ENCODE peak calls at places on chromosomes 1 and 21, in five cellular contexts. I is IMR-90; E is CD8-positive, alpha-beta T cell; B is fibroblast of lung; X is sigmoid colon. T is an unnamed sample.

GRCh38 chr1:36396359-36396758 is 1.3 kb downstream of the LSM10 start:
- DNase-seq in I (no peak), X (no peak), E (no peak), B (no peak), T (no peak)

GRCh38 chr1:230632273-230632873 is 9.9 kb upstream of the COG2 start:
- DNase-seq in E (no peak), B (peak; percentile 11), I (peak; percentile 24), X (no peak), T (no peak)

GRCh38 chr1:63563745-63564144 is 29.5 kb upstream of the PGM1 start:
- DNase-seq in X (no peak), B (no peak), E (no peak), I (no peak), T (no peak)

GRCh38 chr1:20597650-20598049 is 8.8 kb downstream of the CDA start:
- DNase-seq in E (no peak), B (no peak), I (no peak), X (no peak), T (no peak)

GRCh38 chr1:36889846-36890245 is 144.5 kb downstream of the GRIK3 start:
- DNase-seq in X (peak; percentile 21), I (no peak), B (no peak), E (no peak), T (no peak)

GRCh38 chr1:204296431-204296988 is 63.2 kb downstream of the PLEKHA6 start:
- DNase-seq in I (peak; percentile 92), B (peak; percentile 87), X (peak; percentile 61), E (no peak), T (peak; percentile 46)

GRCh38 chr1:46199233-46199749 is 1.1 kb upstream of the POMGNT1 start:
- DNase-seq in I (no peak), E (no peak), B (no peak), X (no peak), T (no peak)

GRCh38 chr1:82762829-82763532 is 962.2 kb downstream of the ADGRL2 start:
- DNase-seq in I (no peak), B (no peak), E (no peak), X (no peak), T (no peak)

GRCh38 chr21:44583800-44584147 is 3.4 kb upstream of the KRTAP10-5 start:
- DNase-seq in B (no peak), X (no peak), E (no peak), I (no peak), T (no peak)

GRCh38 chr1:42745851-42746250 is 5.8 kb upstream of the CLDN19 start:
- DNase-seq in B (no peak), X (no peak), E (no peak), I (no peak), T (no peak)

GRCh38 chr1:150530491-150531159 is 15.1 kb downstream of the FALEC start:
- DNase-seq in E (no peak), B (no peak), X (no peak), I (no peak), T (no peak)

GRCh38 chr1:15719721-15720120 is 16.3 kb upstream of the SLC25A34 start:
- DNase-seq in X (no peak), E (no peak), I (no peak), B (no peak), T (no peak)

GRCh38 chr1:77989762-77990161 is 10.9 kb upstream of the FUBP1 start:
- DNase-seq in I (no peak), E (no peak), X (no peak), B (no peak), T (no peak)

GRCh38 chr1:11383553-11384169 is 95.3 kb upstream of the DISP3 start:
- DNase-seq in I (no peak), B (peak; percentile 6), X (no peak), E (no peak), T (no peak)

GRCh38 chr1:47424336-47424982 is 8.4 kb downstream of the FOXE3 start:
- DNase-seq in B (peak; percentile 40), X (no peak), E (no peak), I (peak; percentile 67), T (no peak)

GRCh38 chr1:52032785-52033131 is 852 bp downstream of the KTI12 start:
- DNase-seq in X (peak; percentile 73), E (no peak), B (peak; percentile 67), I (peak; percentile 60), T (peak; percentile 19)

GRCh38 chr1:162551969-162552683 is 9.4 kb upstream of the UAP1 start:
- DNase-seq in X (no peak), I (no peak), B (no peak), E (no peak), T (peak; percentile 39)

GRCh38 chr1:39643705-39644104 is 4.3 kb upstream of the HEYL start:
- DNase-seq in B (no peak), X (no peak), I (no peak), E (no peak), T (no peak)

GRCh38 chr1:192914092-192914491 is 105.3 kb downstream of the RGS2 start:
- DNase-seq in X (no peak), I (no peak), E (no peak), B (no peak), T (no peak)

GRCh38 chr1:81548918-81549587 is 251.7 kb upstream of the ADGRL2 start:
- DNase-seq in X (no peak), I (no peak), B (no peak), E (no peak), T (no peak)

GRCh38 chr21:31293986-31294385 is 50.1 kb downstream of the TIAM1 start:
- DNase-seq in E (no peak), X (no peak), I (peak; percentile 94), B (peak; percentile 98), T (peak; percentile 21)

GRCh38 chr1:211703812-211704566 is 28.6 kb upstream of the NEK2 start:
- DNase-seq in X (no peak), B (no peak), E (no peak), I (no peak), T (no peak)

GRCh38 chr1:19762175-19762779 is 37.4 kb downstream of the TMCO4 start:
- DNase-seq in E (peak; percentile 12), I (peak; percentile 23), B (no peak), X (no peak), T (peak; percentile 30)

GRCh38 chr1:79441243-79441642 is 434.7 kb upstream of the ADGRL4 start:
- DNase-seq in I (no peak), E (no peak), X (no peak), B (no peak), T (no peak)

GRCh38 chr21:36208326-36209013 is 51.8 kb downstream of the DOP1B start:
- DNase-seq in X (no peak), E (no peak), B (no peak), I (no peak), T (no peak)

GRCh38 chr21:35212393-35213127 is 163.5 kb upstream of the RUNX1 start:
- DNase-seq in X (no peak), I (peak; percentile 81), B (peak; percentile 86), E (no peak), T (no peak)

GRCh38 chr1:157153743-157154142 is 15.5 kb upstream of the ETV3 start:
- DNase-seq in I (no peak), X (no peak), B (no peak), E (no peak), T (no peak)

GRCh38 chr1:29525941-29526340 is 289.6 kb downstream of the PTPRU start:
- DNase-seq in B (no peak), I (no peak), E (no peak), X (peak; percentile 32), T (no peak)

GRCh38 chr1:101004061-101004460 is 21.5 kb downstream of the DPH5 start:
- DNase-seq in E (no peak), X (no peak), I (peak; percentile 34), B (peak; percentile 9), T (no peak)

GRCh38 chr1:182784556-182785171 is 4.9 kb upstream of the NPL start:
- DNase-seq in E (no peak), X (no peak), I (peak; percentile 50), B (peak; percentile 37), T (no peak)

GRCh38 chr21:42530167-42530518 is 16.5 kb downstream of the SLC37A1 start:
- DNase-seq in E (no peak), B (no peak), I (no peak), X (peak; percentile 18), T (no peak)

GRCh38 chr1:85085417-85085816 is 37.1 kb upstream of the MCOLN3 start:
- DNase-seq in X (no peak), B (no peak), E (no peak), I (no peak), T (no peak)

GRCh38 chr1:54095543-54096286 is 42.3 kb downstream of the TCEANC2 start:
- DNase-seq in X (no peak), I (no peak), B (no peak), E (no peak), T (no peak)

GRCh38 chr1:109761227-109762038 is 2.3 kb downstream of the EPS8L3 start:
- DNase-seq in B (no peak), I (no peak), E (no peak), X (peak; percentile 79), T (peak; percentile 17)

GRCh38 chr1:111990878-111991760 is 1.7 kb upstream of the KCND3 start:
- DNase-seq in E (no peak), B (peak; percentile 36), I (no peak), X (peak; percentile 84), T (peak; percentile 73)
- TF ChIP-seq CTCF in E (no peak), B (peak; percentile 15), I (peak; percentile 11), X (no peak), T (peak; percentile 8)

DNA sequence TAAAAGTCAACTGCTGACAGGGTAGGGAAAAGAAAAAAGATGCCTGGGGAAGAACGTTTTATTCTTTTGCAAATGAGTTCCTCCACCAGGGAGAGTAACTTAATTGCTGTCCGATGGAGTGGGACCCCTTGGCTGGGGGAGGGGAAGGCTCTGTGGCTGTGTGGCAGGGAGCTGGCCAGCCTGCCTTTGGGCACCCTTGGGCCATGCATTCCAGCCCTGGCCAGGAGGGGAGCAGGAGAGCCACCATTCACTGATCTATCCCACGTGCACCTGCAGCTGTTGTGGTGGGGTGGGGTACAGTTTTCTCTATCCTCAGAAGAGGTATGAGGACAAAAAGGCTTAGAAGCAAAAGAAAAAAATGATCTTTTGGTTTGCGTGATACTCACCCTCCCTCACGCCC is 116.9 kb downstream of the KCNK1 start:
- DNase-seq in I (no peak), E (no peak), X (no peak), B (no peak), T (no peak)
- H3K4me3 ChIP-seq in I (no peak overlapping the region), E (no peak overlapping the region), X (no peak overlapping the region), B (no peak overlapping the region), T (no peak overlapping the region)

DNA sequence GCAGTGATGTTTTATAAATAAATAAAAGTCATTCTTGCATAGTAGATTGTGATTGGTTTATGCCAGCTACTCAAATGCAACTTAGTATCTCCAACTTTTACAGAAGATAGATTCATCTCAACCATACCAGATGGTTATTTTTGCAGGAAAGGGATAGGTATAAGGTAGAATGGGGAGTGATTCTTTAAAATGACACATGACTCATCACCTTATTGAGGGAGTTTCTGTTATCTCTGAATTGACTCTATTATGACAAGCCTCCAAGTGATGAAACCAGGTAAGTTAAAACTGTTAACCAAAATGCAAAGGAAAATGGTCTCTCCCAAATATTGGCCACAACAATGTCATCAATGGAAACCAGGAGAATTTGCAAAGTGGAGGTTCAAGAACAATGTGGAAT is 54.5 kb downstream of the PTPRC start:
- DNase-seq in E (no peak), B (no peak), I (no peak), X (no peak), T (no peak)
- H3K27ac ChIP-seq in E (no peak overlapping the region), B (no peak overlapping the region), I (no peak overlapping the region), X (no peak overlapping the region), T (no peak overlapping the region)

DNA sequence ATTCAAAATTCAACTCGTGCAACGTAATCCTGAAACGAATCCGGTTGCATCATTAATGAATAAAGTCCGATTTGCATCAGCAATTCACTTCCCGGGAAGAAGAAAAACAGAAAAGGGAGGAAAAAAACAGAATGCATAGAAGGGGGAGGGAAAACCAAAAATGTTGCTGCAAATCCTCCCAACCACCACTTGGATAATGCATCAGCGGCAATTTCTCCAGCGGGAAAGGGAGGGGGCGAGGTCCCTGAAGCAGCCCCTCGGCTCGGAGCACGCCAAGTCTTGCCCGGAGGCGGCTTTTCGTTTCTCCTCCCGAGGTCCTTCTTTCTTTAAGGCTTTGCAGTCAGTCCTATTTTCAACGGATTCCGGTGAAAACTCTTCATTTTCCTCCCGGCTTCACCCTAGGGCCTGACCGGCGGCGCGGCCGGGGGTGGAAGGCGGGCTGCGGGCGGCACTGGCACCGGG is 720 bp downstream of the CDC42BPA start:
- DNase-seq in E (no peak), I (peak; percentile 61), X (peak; percentile 66), B (peak; percentile 65), T (peak; percentile 39)
- TF ChIP-seq CTCF in E (no peak), I (no peak), X (peak; percentile 52), B (no peak), T (no peak)